ENCODE peak calls at places on chromosomes 4 and X, in five cellular contexts. A is activated effector memory CD4-positive, alpha-beta T cell treated with anti-CD3 and anti-CD28 coated beads, Interleukin-2, amount 50 U/mL, for 16 hours; D is D341Med; H is activated T-cell treated with anti-CD3 and anti-CD28 coated beads, Interleukin-2, amount 50 U/mL, for 1 hour; T is adipocyte. O is an unnamed sample.

GRCh38 chr4:38123555-38123954 is 163.4 kb downstream of the PTTG2 start:
- DNase-seq in D (no peak), A (no peak), T (no peak), H (no peak), O (no peak)

GRCh38 chr4:10164877-10165283 is 48.3 kb upstream of the WDR1 start:
- DNase-seq in D (peak; percentile 55), A (no peak), H (no peak), T (peak; percentile 48), O (peak; percentile 57)

GRCh38 chr4:112752061-112752460 is 115.1 kb downstream of the LARP7 start:
- DNase-seq in D (no peak), H (no peak), T (no peak), A (no peak), O (no peak)

GRCh38 chr4:129364747-129365452 is 268.9 kb downstream of the C4orf33 start:
- DNase-seq in D (no peak), A (no peak), T (no peak), H (no peak), O (no peak)

GRCh38 chr4:56209767-56210166 is 177.5 kb downstream of the AASDH start:
- DNase-seq in H (no peak), T (no peak), A (no peak), D (no peak), O (no peak)

GRCh38 chr4:38109896-38110295 is 149.7 kb downstream of the PTTG2 start:
- DNase-seq in H (no peak), T (no peak), A (no peak), D (no peak), O (no peak)

GRCh38 chr4:40763228-40763716 is 13.5 kb downstream of the NSUN7 start:
- DNase-seq in A (no peak), D (no peak), T (peak; percentile 78), H (no peak), O (no peak)

GRCh38 chr4:155639674-155640529 is 26.7 kb upstream of the GUCY1A1 start:
- DNase-seq in H (no peak), T (no peak), D (no peak), A (no peak), O (no peak)

GRCh38 chrX:7054219-7055206 is 93.0 kb upstream of the STS start:
- DNase-seq in D (no peak), T (no peak), H (no peak), A (no peak), O (no peak)

GRCh38 chr4:72275381-72275780 is 243.6 kb downstream of the NPFFR2 start:
- DNase-seq in D (no peak), A (no peak), T (no peak), H (no peak), O (no peak)

GRCh38 chr4:28391877-28392276 is 1531.2 kb downstream of the STIM2 start:
- DNase-seq in A (no peak), D (no peak), H (no peak), T (no peak), O (no peak)

GRCh38 chrX:70988425-70988824 is 57.5 kb upstream of the SLC7A3 start:
- DNase-seq in D (no peak), H (no peak), T (no peak), A (no peak), O (no peak)

GRCh38 chr4:80133240-80133783 is 60.3 kb upstream of the ANTXR2 start:
- DNase-seq in D (no peak), T (no peak), A (no peak), H (no peak), O (no peak)

GRCh38 chrX:129086802-129087201 is 436.5 kb downstream of the SMARCA1 start:
- DNase-seq in H (no peak), D (no peak), A (no peak), T (no peak), O (no peak)

GRCh38 chr4:51884055-51884454 is 41.1 kb downstream of the DCUN1D4 start:
- DNase-seq in T (peak; percentile 25), H (no peak), D (no peak), A (no peak), O (no peak)